ENCODE peak calls at places on chromosomes 7 and 10, in seven cellular contexts. S is effector memory CD4-positive, alpha-beta T cell; G is tibial artery; V is A549; J is H1; K is mammary epithelial cell; N is tibial nerve. B is an unnamed sample.

GRCh38 chr7:464712-465461 is 54.8 kb downstream of the PDGFA start:
- DNase-seq in S (no peak), G (peak; percentile 61), V (no peak), J (no peak), K (no peak), N (no peak), B (no peak)

GRCh38 chr7:66464059-66464458 is 164.6 kb upstream of the KCTD7 start:
- DNase-seq in S (no peak), G (no peak), V (no peak), J (no peak), K (no peak), N (no peak), B (no peak)

GRCh38 chr7:80498481-80499349 is 13.1 kb downstream of the GNAT3 start:
- DNase-seq in S (no peak), G (no peak), V (no peak), J (no peak), K (peak; percentile 76), N (no peak), B (no peak)

GRCh38 chr10:49166804-49167628 is 21.2 kb downstream of the TMEM273 start:
- DNase-seq in S (no peak), G (no peak), V (no peak), J (no peak), K (no peak), N (no peak), B (no peak)

GRCh38 chr10:86261470-86261869 is 105.1 kb downstream of the GRID1 start:
- DNase-seq in S (no peak), G (no peak), V (no peak), J (no peak), K (no peak), N (no peak), B (no peak)

GRCh38 chr7:41491313-41491712 is 211.6 kb downstream of the INHBA start:
- DNase-seq in S (no peak), G (no peak), V (no peak), J (no peak), K (no peak), N (no peak), B (no peak)

GRCh38 chr7:102098986-102099385 is 187.7 kb upstream of the SH2B2 start:
- DNase-seq in S (no peak), G (peak; percentile 48), V (no peak), J (no peak), K (no peak), N (no peak), B (no peak)

GRCh38 chr10:114684822-114685209 is 26.7 kb upstream of the ABLIM1 start:
- DNase-seq in S (no peak), G (no peak), V (peak; percentile 81), J (no peak), K (peak; percentile 51), N (no peak), B (no peak)

GRCh38 chr10:118835682-118836326 is 81.0 kb upstream of the CACUL1 start:
- DNase-seq in S (no peak), G (no peak), V (peak; percentile 28), J (no peak), K (peak; percentile 96), N (no peak), B (no peak)

GRCh38 chr10:100008708-100009282 is 952 bp downstream of the DNMBP start:
- DNase-seq in S (no peak), G (no peak), V (no peak), J (no peak), K (no peak), N (no peak), B (no peak)

GRCh38 chr7:135385209-135385608 is 124.7 kb downstream of the CNOT4 start:
- DNase-seq in S (no peak), G (no peak), V (no peak), J (no peak), K (peak; percentile 29), N (peak; percentile 10), B (no peak)

GRCh38 chr10:120422459-120422858 is 34.6 kb upstream of the PLPP4 start:
- DNase-seq in S (no peak), G (no peak), V (no peak), J (peak; percentile 13), K (peak; percentile 73), N (no peak), B (no peak)

GRCh38 chr7:155763721-155764431 is 48.4 kb downstream of the SHH start:
- DNase-seq in S (peak; percentile 30), G (no peak), V (no peak), J (no peak), K (no peak), N (no peak), B (peak; percentile 60)

GRCh38 chr7:79570904-79571303 is 117.4 kb upstream of the MAGI2 start:
- DNase-seq in S (no peak), G (no peak), V (no peak), J (no peak), K (no peak), N (no peak), B (no peak)

GRCh38 chr7:12757443-12757842 is 70.0 kb downstream of the ARL4A start:
- DNase-seq in S (no peak), G (no peak), V (peak; percentile 60), J (no peak), K (peak; percentile 32), N (no peak), B (no peak)

GRCh38 chr10:129085821-129086220 is 381.2 kb upstream of the MGMT start:
- DNase-seq in S (no peak), G (no peak), V (no peak), J (no peak), K (no peak), N (no peak), B (no peak)

GRCh38 chr10:119726291-119727261 is 726 bp downstream of the INPP5F start:
- DNase-seq in S (no peak), G (no peak), V (no peak), J (no peak), K (no peak), N (peak; percentile 11), B (no peak)

GRCh38 chr10:132417249-132417878 is 20.4 kb downstream of the PWWP2B start:
- DNase-seq in S (no peak), G (no peak), V (no peak), J (no peak), K (no peak), N (no peak), B (no peak)

GRCh38 chr10:34102237-34102673 is 712.8 kb downstream of the PARD3 start:
- DNase-seq in S (no peak), G (peak; percentile 83), V (no peak), J (no peak), K (no peak), N (peak; percentile 56), B (no peak)

GRCh38 chr7:157413881-157414701 is 77.3 kb downstream of the DNAJB6 start:
- DNase-seq in S (no peak), G (no peak), V (no peak), J (no peak), K (no peak), N (no peak), B (no peak)

GRCh38 chr7:157418204-157419029 is 81.6 kb downstream of the DNAJB6 start:
- DNase-seq in S (no peak), G (no peak), V (no peak), J (no peak), K (no peak), N (no peak), B (no peak)

GRCh38 chr7:157415486-157415885 is 78.7 kb downstream of the DNAJB6 start:
- DNase-seq in S (no peak), G (no peak), V (no peak), J (no peak), K (no peak), N (no peak), B (no peak)

GRCh38 chr7:157414702-157415096 is 77.9 kb downstream of the DNAJB6 start:
- DNase-seq in S (no peak), G (no peak), V (no peak), J (no peak), K (no peak), N (no peak), B (no peak)

GRCh38 chr7:157416011-157416410 is 79.2 kb downstream of the DNAJB6 start:
- DNase-seq in S (no peak), G (no peak), V (no peak), J (no peak), K (no peak), N (no peak), B (no peak)
- H3K27ac ChIP-seq in S (no peak overlapping the region), G (no peak overlapping the region), V (no peak overlapping the region), J (no peak overlapping the region), K (no peak overlapping the region), N (no peak overlapping the region), B (no peak overlapping the region)

GRCh38 chr7:16652888-16653287 is 6.9 kb downstream of the BZW2 start:
- DNase-seq in S (no peak), G (no peak), V (no peak), J (no peak), K (peak; percentile 91), N (no peak), B (no peak)

GRCh38 chr7:16655394-16655793 is 9.4 kb downstream of the BZW2 start:
- DNase-seq in S (no peak), G (no peak), V (no peak), J (no peak), K (no peak), N (no peak), B (no peak)

GRCh38 chr7:16660702-16661464 is 14.9 kb downstream of the BZW2 start:
- DNase-seq in S (no peak), G (no peak), V (peak; percentile 45), J (no peak), K (peak; percentile 64), N (no peak), B (no peak)

GRCh38 chr7:16661924-16662323 is 15.9 kb downstream of the BZW2 start:
- DNase-seq in S (no peak), G (no peak), V (no peak), J (no peak), K (no peak), N (no peak), B (no peak)

DNA sequence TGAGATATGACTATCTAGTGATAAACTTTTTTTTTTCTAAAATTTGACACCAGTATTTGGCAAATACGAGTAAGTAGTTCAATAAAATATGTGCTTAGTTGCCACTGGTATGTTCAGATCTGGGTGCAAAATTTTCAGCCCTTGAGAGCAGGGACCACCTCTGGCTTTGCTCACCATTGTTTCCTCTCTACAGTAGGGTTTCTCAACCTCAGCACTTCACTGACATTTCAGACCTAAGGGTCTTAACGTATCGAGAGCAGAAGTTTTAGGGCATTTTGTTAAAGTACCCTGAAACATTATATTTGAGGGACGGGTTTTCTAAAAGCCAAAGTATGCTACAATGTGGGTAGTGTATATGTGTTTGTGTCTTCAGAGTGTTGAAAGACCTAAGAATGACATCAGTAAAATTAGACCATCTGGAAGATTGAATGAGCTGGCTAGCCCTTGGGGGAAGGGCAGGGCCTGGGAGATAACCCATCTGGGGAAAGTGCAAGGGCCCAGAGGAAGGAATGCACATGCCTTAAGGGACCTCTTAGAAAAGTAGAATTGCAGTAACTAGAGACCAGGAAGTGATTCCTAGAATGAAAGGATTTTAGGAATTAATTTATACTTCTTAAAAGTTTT is 11.8 kb downstream of the BZW2 start:
- DNase-seq in S (no peak), G (no peak), V (peak; percentile 77), J (no peak), K (peak; percentile 47), N (no peak), B (no peak)
- H3K27ac ChIP-seq in S (no peak overlapping the region), G (no peak overlapping the region), V (peak overlapping the region; percentile 28), J (no peak overlapping the region), K (no peak overlapping the region), N (no peak overlapping the region), B (no peak overlapping the region)

GRCh38 chr7:43341132-43341531 is 228.7 kb downstream of the HECW1 start:
- DNase-seq in S (no peak), G (no peak), V (no peak), J (no peak), K (no peak), N (no peak), B (no peak)
- H3K27ac ChIP-seq in S (no peak overlapping the region), G (no peak overlapping the region), V (no peak overlapping the region), J (no peak overlapping the region), K (no peak overlapping the region), N (no peak overlapping the region), B (no peak overlapping the region)

GRCh38 chr7:7157887-7158271 is 24.5 kb upstream of the C1GALT1 start:
- DNase-seq in S (no peak), G (no peak), V (no peak), J (no peak), K (peak; percentile 59), N (no peak), B (no peak)
- H3K27ac ChIP-seq in S (peak overlapping the region; percentile 56), G (no peak overlapping the region), V (no peak overlapping the region), J (no peak overlapping the region), K (peak overlapping the region; percentile 93), N (no peak overlapping the region), B (peak overlapping the region; percentile 13)

B was measured in CD8-positive, alpha-beta memory T cell.